ENCODE peak calls at places on chromosomes 3 and 15, in seven cellular contexts. One of them, this sample, is unnamed.

GRCh38 chr3:181966387-181966786 is 254.7 kb downstream of the SOX2 start:
- DNase-seq in SHP77 treated with DMSO at 0.1 percent for 48 hours: no peak
- DNase-seq in astrocyte of the hippocampus: no peak
- DNase-seq in OCI-LY7: no peak
- DNase-seq in sigmoid colon: no peak
- DNase-seq in retina: no peak
- DNase-seq in HS-5: no peak
- DNase-seq in this sample: no peak

GRCh38 chr15:39358441-39359041 is 222.3 kb upstream of the THBS1 start:
- DNase-seq in OCI-LY7: no peak
- DNase-seq in HS-5: no peak
- DNase-seq in sigmoid colon: peak
- DNase-seq in retina: no peak
- DNase-seq in astrocyte of the hippocampus: peak
- DNase-seq in SHP77 treated with DMSO at 0.1 percent for 48 hours: no peak
- DNase-seq in this sample: no peak

GRCh38 chr3:64518950-64519349 is 168.8 kb downstream of the ADAMTS9 start:
- DNase-seq in OCI-LY7: no peak
- DNase-seq in HS-5: peak
- DNase-seq in sigmoid colon: no peak
- DNase-seq in SHP77 treated with DMSO at 0.1 percent for 48 hours: no peak
- DNase-seq in retina: no peak
- DNase-seq in astrocyte of the hippocampus: no peak
- DNase-seq in this sample: no peak

GRCh38 chr3:71681224-71681668 is 44.0 kb downstream of the EIF4E3 start:
- DNase-seq in sigmoid colon: peak
- DNase-seq in SHP77 treated with DMSO at 0.1 percent for 48 hours: no peak
- DNase-seq in astrocyte of the hippocampus: peak
- DNase-seq in OCI-LY7: no peak
- DNase-seq in HS-5: no peak
- DNase-seq in retina: peak
- DNase-seq in this sample: no peak

GRCh38 chr3:99747915-99748314 is 69.7 kb upstream of the CMSS1 start:
- DNase-seq in retina: no peak
- DNase-seq in HS-5: no peak
- DNase-seq in SHP77 treated with DMSO at 0.1 percent for 48 hours: peak
- DNase-seq in astrocyte of the hippocampus: peak
- DNase-seq in sigmoid colon: no peak
- DNase-seq in OCI-LY7: no peak
- DNase-seq in this sample: no peak

GRCh38 chr3:51106242-51106876 is 278.7 kb upstream of the MANF start:
- DNase-seq in OCI-LY7: no peak
- DNase-seq in astrocyte of the hippocampus: no peak
- DNase-seq in SHP77 treated with DMSO at 0.1 percent for 48 hours: no peak
- DNase-seq in HS-5: no peak
- DNase-seq in sigmoid colon: no peak
- DNase-seq in retina: no peak
- DNase-seq in this sample: no peak

GRCh38 chr3:12004741-12005513 is 739 bp downstream of the SYN2 start:
- DNase-seq in astrocyte of the hippocampus: peak
- DNase-seq in OCI-LY7: no peak
- DNase-seq in SHP77 treated with DMSO at 0.1 percent for 48 hours: no peak
- DNase-seq in HS-5: no peak
- DNase-seq in retina: peak
- DNase-seq in sigmoid colon: no peak
- DNase-seq in this sample: no peak

GRCh38 chr3:182364723-182365650 is 428.3 kb upstream of the ATP11B start:
- DNase-seq in OCI-LY7: no peak
- DNase-seq in astrocyte of the hippocampus: peak
- DNase-seq in HS-5: no peak
- DNase-seq in retina: no peak
- DNase-seq in SHP77 treated with DMSO at 0.1 percent for 48 hours: peak
- DNase-seq in sigmoid colon: peak
- DNase-seq in this sample: peak

GRCh38 chr3:29642393-29643033 is 361.6 kb downstream of the RBMS3 start:
- DNase-seq in sigmoid colon: no peak
- DNase-seq in retina: peak
- DNase-seq in SHP77 treated with DMSO at 0.1 percent for 48 hours: no peak
- DNase-seq in HS-5: no peak
- DNase-seq in astrocyte of the hippocampus: peak
- DNase-seq in OCI-LY7: no peak
- DNase-seq in this sample: no peak

GRCh38 chr15:70284438-70285214 is 186.9 kb upstream of the TLE3 start:
- DNase-seq in SHP77 treated with DMSO at 0.1 percent for 48 hours: no peak
- DNase-seq in OCI-LY7: no peak
- DNase-seq in sigmoid colon: no peak
- DNase-seq in astrocyte of the hippocampus: peak
- DNase-seq in retina: no peak
- DNase-seq in HS-5: no peak
- DNase-seq in this sample: no peak

GRCh38 chr3:53337167-53337940 is 10.0 kb downstream of the DCP1A start:
- DNase-seq in OCI-LY7: no peak
- DNase-seq in HS-5: no peak
- DNase-seq in astrocyte of the hippocampus: peak
- DNase-seq in sigmoid colon: no peak
- DNase-seq in SHP77 treated with DMSO at 0.1 percent for 48 hours: no peak
- DNase-seq in retina: no peak
- DNase-seq in this sample: no peak

GRCh38 chr3:32758375-32758753 is 59.4 kb upstream of the TRIM71 start:
- DNase-seq in sigmoid colon: no peak
- DNase-seq in HS-5: no peak
- DNase-seq in OCI-LY7: no peak
- DNase-seq in astrocyte of the hippocampus: peak
- DNase-seq in SHP77 treated with DMSO at 0.1 percent for 48 hours: no peak
- DNase-seq in retina: no peak
- DNase-seq in this sample: no peak

GRCh38 chr15:93296786-93297500 is 207.9 kb upstream of the RGMA start:
- DNase-seq in SHP77 treated with DMSO at 0.1 percent for 48 hours: no peak
- DNase-seq in sigmoid colon: no peak
- DNase-seq in retina: no peak
- DNase-seq in OCI-LY7: no peak
- DNase-seq in astrocyte of the hippocampus: no peak
- DNase-seq in HS-5: no peak
- DNase-seq in this sample: no peak

GRCh38 chr3:195697582-195698324 is 23.0 kb upstream of the MUC20 start:
- DNase-seq in SHP77 treated with DMSO at 0.1 percent for 48 hours: no peak
- DNase-seq in sigmoid colon: no peak
- DNase-seq in OCI-LY7: no peak
- DNase-seq in astrocyte of the hippocampus: peak
- DNase-seq in HS-5: peak
- DNase-seq in retina: no peak
- DNase-seq in this sample: no peak

GRCh38 chr3:23629181-23629893 is 176.4 kb upstream of the UBE2E1 start:
- DNase-seq in retina: no peak
- DNase-seq in sigmoid colon: no peak
- DNase-seq in HS-5: peak
- DNase-seq in OCI-LY7: no peak
- DNase-seq in astrocyte of the hippocampus: peak
- DNase-seq in SHP77 treated with DMSO at 0.1 percent for 48 hours: no peak
- DNase-seq in this sample: no peak

GRCh38 chr3:182738583-182739514 is 54.5 kb upstream of the ATP11B start:
- DNase-seq in astrocyte of the hippocampus: no peak
- DNase-seq in SHP77 treated with DMSO at 0.1 percent for 48 hours: no peak
- DNase-seq in sigmoid colon: no peak
- DNase-seq in HS-5: no peak
- DNase-seq in OCI-LY7: no peak
- DNase-seq in retina: no peak
- DNase-seq in this sample: no peak

GRCh38 chr15:96324192-96324895 is 6.2 kb upstream of the NR2F2 start:
- DNase-seq in HS-5: no peak
- DNase-seq in astrocyte of the hippocampus: peak
- DNase-seq in retina: peak
- DNase-seq in SHP77 treated with DMSO at 0.1 percent for 48 hours: no peak
- DNase-seq in sigmoid colon: peak
- DNase-seq in OCI-LY7: no peak
- DNase-seq in this sample: no peak

GRCh38 chr3:47578119-47578630 is 490 bp downstream of the CSPG5 start:
- DNase-seq in OCI-LY7: peak
- DNase-seq in retina: peak
- DNase-seq in HS-5: no peak
- DNase-seq in SHP77 treated with DMSO at 0.1 percent for 48 hours: no peak
- DNase-seq in sigmoid colon: no peak
- DNase-seq in astrocyte of the hippocampus: peak
- DNase-seq in this sample: no peak

GRCh38 chr3:150409527-150410310 is 1.6 kb downstream of the TSC22D2 start:
- DNase-seq in retina: peak
- DNase-seq in HS-5: no peak
- DNase-seq in OCI-LY7: peak
- DNase-seq in SHP77 treated with DMSO at 0.1 percent for 48 hours: peak
- DNase-seq in sigmoid colon: peak
- DNase-seq in astrocyte of the hippocampus: peak
- DNase-seq in this sample: peak

GRCh38 chr3:148372476-148372875 is 325.2 kb upstream of the AGTR1 start:
- DNase-seq in OCI-LY7: no peak
- DNase-seq in astrocyte of the hippocampus: peak
- DNase-seq in HS-5: no peak
- DNase-seq in retina: no peak
- DNase-seq in sigmoid colon: no peak
- DNase-seq in SHP77 treated with DMSO at 0.1 percent for 48 hours: no peak
- DNase-seq in this sample: no peak

GRCh38 chr3:103308921-103309320 is 874.1 kb downstream of the ZPLD1 start:
- DNase-seq in sigmoid colon: no peak
- DNase-seq in retina: no peak
- DNase-seq in OCI-LY7: no peak
- DNase-seq in HS-5: no peak
- DNase-seq in astrocyte of the hippocampus: no peak
- DNase-seq in SHP77 treated with DMSO at 0.1 percent for 48 hours: no peak
- DNase-seq in this sample: no peak

GRCh38 chr3:188442430-188442829 is 288.5 kb downstream of the LPP start:
- DNase-seq in sigmoid colon: no peak
- DNase-seq in astrocyte of the hippocampus: no peak
- DNase-seq in HS-5: no peak
- DNase-seq in OCI-LY7: peak
- DNase-seq in SHP77 treated with DMSO at 0.1 percent for 48 hours: no peak
- DNase-seq in retina: no peak
- DNase-seq in this sample: no peak

GRCh38 chr3:46297658-46298423 is 55.6 kb downstream of the CCR3 start:
- DNase-seq in HS-5: no peak
- DNase-seq in astrocyte of the hippocampus: no peak
- DNase-seq in sigmoid colon: no peak
- DNase-seq in SHP77 treated with DMSO at 0.1 percent for 48 hours: no peak
- DNase-seq in OCI-LY7: no peak
- DNase-seq in retina: no peak
- DNase-seq in this sample: no peak

GRCh38 chr3:160869825-160870224 is 113.8 kb downstream of the PPM1L start:
- DNase-seq in astrocyte of the hippocampus: no peak
- DNase-seq in sigmoid colon: no peak
- DNase-seq in OCI-LY7: no peak
- DNase-seq in retina: no peak
- DNase-seq in HS-5: no peak
- DNase-seq in SHP77 treated with DMSO at 0.1 percent for 48 hours: peak
- DNase-seq in this sample: no peak

GRCh38 chr3:152969557-152970300 is 134.8 kb downstream of the P2RY1 start:
- DNase-seq in OCI-LY7: no peak
- DNase-seq in astrocyte of the hippocampus: peak
- DNase-seq in retina: no peak
- DNase-seq in HS-5: peak
- DNase-seq in sigmoid colon: no peak
- DNase-seq in SHP77 treated with DMSO at 0.1 percent for 48 hours: no peak
- DNase-seq in this sample: no peak

GRCh38 chr15:68056097-68056865 is 2.2 kb downstream of the PIAS1 start:
- DNase-seq in retina: peak
- DNase-seq in sigmoid colon: no peak
- DNase-seq in OCI-LY7: no peak
- DNase-seq in HS-5: no peak
- DNase-seq in astrocyte of the hippocampus: no peak
- DNase-seq in SHP77 treated with DMSO at 0.1 percent for 48 hours: no peak
- DNase-seq in this sample: no peak

GRCh38 chr15:60580650-60581415 is 101.9 kb upstream of the ICE2 start:
- DNase-seq in astrocyte of the hippocampus: no peak
- DNase-seq in retina: peak
- DNase-seq in sigmoid colon: no peak
- DNase-seq in OCI-LY7: peak
- DNase-seq in SHP77 treated with DMSO at 0.1 percent for 48 hours: no peak
- DNase-seq in HS-5: no peak
- DNase-seq in this sample: no peak

GRCh38 chr3:157921767-157922166 is 184.5 kb downstream of the SHOX2 start:
- DNase-seq in SHP77 treated with DMSO at 0.1 percent for 48 hours: no peak
- DNase-seq in HS-5: no peak
- DNase-seq in OCI-LY7: no peak
- DNase-seq in astrocyte of the hippocampus: no peak
- DNase-seq in retina: no peak
- DNase-seq in sigmoid colon: no peak
- DNase-seq in this sample: no peak